ENCODE peak calls at places on chromosomes 3 and 15, in nine cellular contexts. One of them, this sample, is unnamed.

GRCh38 chr3:10242182-10243065 is 5.8 kb upstream of the TATDN2 start:
- DNase-seq in right cardiac atrium: no peak
- DNase-seq in heart right ventricle: no peak
- DNase-seq in CD8-positive, alpha-beta memory T cell: peak; percentile 63
- DNase-seq in thyroid gland: no peak
- DNase-seq in WERI-Rb-1: no peak
- DNase-seq in neural progenitor cell: no peak
- DNase-seq in transverse colon: peak; percentile 54
- DNase-seq in astrocyte: peak; percentile 80
- DNase-seq in this sample: peak; percentile 16

GRCh38 chr3:168272343-168272984 is 176.7 kb upstream of the GOLIM4 start:
- DNase-seq in right cardiac atrium: no peak
- DNase-seq in heart right ventricle: no peak
- DNase-seq in CD8-positive, alpha-beta memory T cell: no peak
- DNase-seq in thyroid gland: no peak
- DNase-seq in WERI-Rb-1: no peak
- DNase-seq in neural progenitor cell: peak; percentile 46
- DNase-seq in transverse colon: no peak
- DNase-seq in astrocyte: peak; percentile 22
- DNase-seq in this sample: no peak

GRCh38 chr3:102443021-102443420 is 8.2 kb downstream of the ZPLD1 start:
- DNase-seq in right cardiac atrium: no peak
- DNase-seq in heart right ventricle: no peak
- DNase-seq in CD8-positive, alpha-beta memory T cell: no peak
- DNase-seq in thyroid gland: no peak
- DNase-seq in WERI-Rb-1: no peak
- DNase-seq in neural progenitor cell: no peak
- DNase-seq in transverse colon: no peak
- DNase-seq in astrocyte: no peak
- DNase-seq in this sample: no peak

GRCh38 chr3:180036678-180037455 is at the start of gene PEX5L:
- DNase-seq in right cardiac atrium: peak; percentile 75
- DNase-seq in heart right ventricle: peak; percentile 35
- DNase-seq in CD8-positive, alpha-beta memory T cell: no peak
- DNase-seq in thyroid gland: peak; percentile 12
- DNase-seq in WERI-Rb-1: peak; percentile 88
- DNase-seq in neural progenitor cell: peak; percentile 94
- DNase-seq in transverse colon: no peak
- DNase-seq in astrocyte: peak; percentile 52
- DNase-seq in this sample: peak; percentile 83

GRCh38 chr3:66603161-66603611 is 102.4 kb upstream of the LRIG1 start:
- DNase-seq in right cardiac atrium: no peak
- DNase-seq in heart right ventricle: no peak
- DNase-seq in CD8-positive, alpha-beta memory T cell: no peak
- DNase-seq in thyroid gland: no peak
- DNase-seq in WERI-Rb-1: no peak
- DNase-seq in neural progenitor cell: no peak
- DNase-seq in transverse colon: no peak
- DNase-seq in astrocyte: peak; percentile 86
- DNase-seq in this sample: no peak

GRCh38 chr3:53243165-53243564 is 12.7 kb downstream of the TKT start:
- DNase-seq in right cardiac atrium: no peak
- DNase-seq in heart right ventricle: no peak
- DNase-seq in CD8-positive, alpha-beta memory T cell: no peak
- DNase-seq in thyroid gland: peak; percentile 42
- DNase-seq in WERI-Rb-1: no peak
- DNase-seq in neural progenitor cell: no peak
- DNase-seq in transverse colon: no peak
- DNase-seq in astrocyte: peak; percentile 53
- DNase-seq in this sample: peak; percentile 35

GRCh38 chr3:178189854-178190253 is 346.4 kb upstream of the KCNMB2 start:
- DNase-seq in right cardiac atrium: no peak
- DNase-seq in heart right ventricle: no peak
- DNase-seq in CD8-positive, alpha-beta memory T cell: no peak
- DNase-seq in thyroid gland: no peak
- DNase-seq in WERI-Rb-1: no peak
- DNase-seq in neural progenitor cell: no peak
- DNase-seq in transverse colon: no peak
- DNase-seq in astrocyte: no peak
- DNase-seq in this sample: no peak

GRCh38 chr3:53677406-53677805 is 168.8 kb downstream of the CHDH start:
- DNase-seq in right cardiac atrium: no peak
- DNase-seq in heart right ventricle: no peak
- DNase-seq in CD8-positive, alpha-beta memory T cell: no peak
- DNase-seq in thyroid gland: no peak
- DNase-seq in WERI-Rb-1: peak; percentile 38
- DNase-seq in neural progenitor cell: no peak
- DNase-seq in transverse colon: no peak
- DNase-seq in astrocyte: no peak
- DNase-seq in this sample: peak; percentile 34

GRCh38 chr3:46521096-46521495 is 23.3 kb downstream of the RTP3 start:
- DNase-seq in right cardiac atrium: no peak
- DNase-seq in heart right ventricle: no peak
- DNase-seq in CD8-positive, alpha-beta memory T cell: no peak
- DNase-seq in thyroid gland: no peak
- DNase-seq in WERI-Rb-1: no peak
- DNase-seq in neural progenitor cell: no peak
- DNase-seq in transverse colon: no peak
- DNase-seq in astrocyte: no peak
- DNase-seq in this sample: no peak

GRCh38 chr3:143187132-143187531 is 67.6 kb downstream of the CHST2 start:
- DNase-seq in right cardiac atrium: no peak
- DNase-seq in heart right ventricle: no peak
- DNase-seq in CD8-positive, alpha-beta memory T cell: no peak
- DNase-seq in thyroid gland: no peak
- DNase-seq in WERI-Rb-1: no peak
- DNase-seq in neural progenitor cell: no peak
- DNase-seq in transverse colon: no peak
- DNase-seq in astrocyte: no peak
- DNase-seq in this sample: no peak

GRCh38 chr3:120678331-120678845 is 3.7 kb downstream of the HGD start:
- DNase-seq in right cardiac atrium: peak; percentile 35
- DNase-seq in heart right ventricle: no peak
- DNase-seq in CD8-positive, alpha-beta memory T cell: no peak
- DNase-seq in thyroid gland: peak; percentile 75
- DNase-seq in WERI-Rb-1: no peak
- DNase-seq in neural progenitor cell: peak; percentile 56
- DNase-seq in transverse colon: peak; percentile 70
- DNase-seq in astrocyte: peak; percentile 71
- DNase-seq in this sample: peak; percentile 93

DNA sequence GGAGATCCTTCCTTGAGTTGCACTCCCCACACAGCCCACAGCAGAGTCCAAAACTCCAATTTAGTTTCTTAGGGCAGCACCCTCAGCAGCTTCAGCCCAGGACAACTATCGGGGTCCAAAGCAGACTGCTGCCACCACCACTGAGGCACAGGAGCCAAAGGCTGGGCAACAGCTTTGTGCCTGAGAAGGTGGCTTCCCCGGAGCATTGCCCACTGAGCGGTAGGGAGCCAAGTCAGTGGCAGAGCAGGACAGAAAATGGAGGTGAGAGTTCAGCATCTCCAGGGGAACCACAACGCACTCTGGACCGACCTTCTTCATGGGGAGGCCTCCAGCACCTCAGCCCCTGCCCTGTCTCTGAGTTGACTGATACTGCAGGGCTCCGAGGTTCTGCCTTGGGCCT is 43.4 kb downstream of the CDAN1 start:
- DNase-seq in right cardiac atrium: no peak
- DNase-seq in heart right ventricle: no peak
- DNase-seq in CD8-positive, alpha-beta memory T cell: no peak
- DNase-seq in thyroid gland: no peak
- DNase-seq in WERI-Rb-1: no peak
- DNase-seq in neural progenitor cell: no peak
- DNase-seq in transverse colon: no peak
- DNase-seq in astrocyte: no peak
- DNase-seq in this sample: no peak
- H3K27me3 ChIP-seq in right cardiac atrium: no peaks in the 10 kb centered on the region
- H3K27me3 ChIP-seq in heart right ventricle: no peaks in the 10 kb centered on the region
- H3K27me3 ChIP-seq in CD8-positive, alpha-beta memory T cell: no peaks in the 10 kb centered on the region
- H3K27me3 ChIP-seq in thyroid gland: no peaks in the 10 kb centered on the region
- H3K27me3 ChIP-seq in WERI-Rb-1: no peaks in the 10 kb centered on the region
- H3K27me3 ChIP-seq in neural progenitor cell: no peaks in the 10 kb centered on the region
- H3K27me3 ChIP-seq in transverse colon: no peaks in the 10 kb centered on the region
- H3K27me3 ChIP-seq in astrocyte: no peaks in the 10 kb centered on the region
- H3K27me3 ChIP-seq in this sample: no peaks in the 10 kb centered on the region

DNA sequence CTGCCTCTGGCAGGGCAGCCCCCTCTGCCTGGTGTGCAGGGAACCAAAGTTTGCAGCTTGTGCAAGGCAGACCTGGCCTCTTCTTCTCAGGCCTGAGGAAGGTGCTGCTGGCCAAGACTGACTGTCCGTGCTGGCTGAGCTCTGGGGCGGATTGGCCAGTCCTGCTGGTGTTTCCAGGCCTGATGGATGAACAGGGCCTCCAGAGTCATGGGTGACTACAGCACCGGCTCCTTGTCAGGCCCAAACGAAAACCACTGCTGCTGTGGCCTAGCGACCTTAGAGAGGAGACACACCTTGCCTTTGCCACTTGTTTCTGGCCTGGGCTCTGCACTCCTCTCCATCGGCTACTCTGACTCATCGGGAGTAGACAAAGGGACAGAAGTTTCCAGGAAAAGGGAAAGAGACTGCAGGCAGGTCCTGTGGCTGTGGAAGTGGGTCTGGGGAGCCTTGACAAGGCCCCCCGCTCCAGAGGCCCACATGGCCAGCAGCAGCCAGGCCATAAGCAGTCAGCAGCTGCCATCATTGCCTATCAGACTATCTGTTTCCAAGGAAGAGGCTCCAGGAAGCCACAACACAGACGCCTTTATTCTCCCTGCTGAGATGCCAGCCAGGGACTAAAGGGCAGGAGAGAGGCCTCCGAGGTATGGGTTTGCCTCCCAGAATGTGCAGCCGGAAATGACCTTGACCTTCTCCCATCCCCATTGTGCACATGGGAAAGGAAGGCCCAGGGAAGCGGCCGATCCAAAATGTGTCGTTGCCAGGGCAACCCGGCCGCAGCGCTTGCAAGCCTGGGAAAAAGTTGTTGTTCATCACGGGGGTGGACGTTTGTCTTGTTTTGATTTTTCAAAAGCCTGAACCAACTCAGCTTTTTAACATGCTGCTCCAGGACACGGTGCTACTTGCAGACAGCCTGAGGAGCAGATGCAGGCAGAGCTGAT is 160.5 kb downstream of the CHSY1 start:
- DNase-seq in right cardiac atrium: peak; percentile 89
- DNase-seq in heart right ventricle: peak; percentile 70
- DNase-seq in CD8-positive, alpha-beta memory T cell: no peak
- DNase-seq in thyroid gland: no peak
- DNase-seq in WERI-Rb-1: no peak
- DNase-seq in neural progenitor cell: no peak
- DNase-seq in transverse colon: no peak
- DNase-seq in astrocyte: peak; percentile 79
- DNase-seq in this sample: no peak
- H3K9me3 ChIP-seq in right cardiac atrium: no peaks in the 10 kb centered on the region
- H3K9me3 ChIP-seq in heart right ventricle: no peaks in the 10 kb centered on the region
- H3K9me3 ChIP-seq in CD8-positive, alpha-beta memory T cell: no peaks in the 10 kb centered on the region
- H3K9me3 ChIP-seq in thyroid gland: no peaks in the 10 kb centered on the region
- H3K9me3 ChIP-seq in WERI-Rb-1: no peaks in the 10 kb centered on the region
- H3K9me3 ChIP-seq in neural progenitor cell: no peaks in the 10 kb centered on the region
- H3K9me3 ChIP-seq in transverse colon: no peaks in the 10 kb centered on the region
- H3K9me3 ChIP-seq in astrocyte: no peaks in the 10 kb centered on the region
- H3K9me3 ChIP-seq in this sample: no peaks in the 10 kb centered on the region

GRCh38 chr3:140053794-140054193 is 118.8 kb downstream of the CLSTN2 start:
- DNase-seq in right cardiac atrium: no peak
- DNase-seq in heart right ventricle: no peak
- DNase-seq in CD8-positive, alpha-beta memory T cell: no peak
- DNase-seq in thyroid gland: no peak
- DNase-seq in WERI-Rb-1: no peak
- DNase-seq in neural progenitor cell: no peak
- DNase-seq in transverse colon: no peak
- DNase-seq in astrocyte: no peak
- DNase-seq in this sample: no peak

GRCh38 chr3:140055032-140055791 is 120.2 kb downstream of the CLSTN2 start:
- DNase-seq in right cardiac atrium: no peak
- DNase-seq in heart right ventricle: no peak
- DNase-seq in CD8-positive, alpha-beta memory T cell: no peak
- DNase-seq in thyroid gland: no peak
- DNase-seq in WERI-Rb-1: no peak
- DNase-seq in neural progenitor cell: no peak
- DNase-seq in transverse colon: no peak
- DNase-seq in astrocyte: no peak
- DNase-seq in this sample: no peak

GRCh38 chr3:140053011-140053702 is 118.2 kb downstream of the CLSTN2 start:
- DNase-seq in right cardiac atrium: peak; percentile 21
- DNase-seq in heart right ventricle: no peak
- DNase-seq in CD8-positive, alpha-beta memory T cell: no peak
- DNase-seq in thyroid gland: no peak
- DNase-seq in WERI-Rb-1: no peak
- DNase-seq in neural progenitor cell: no peak
- DNase-seq in transverse colon: peak; percentile 57
- DNase-seq in astrocyte: no peak
- DNase-seq in this sample: no peak

GRCh38 chr3:140050977-140051957 is 116.3 kb downstream of the CLSTN2 start:
- DNase-seq in right cardiac atrium: peak; percentile 42
- DNase-seq in heart right ventricle: no peak
- DNase-seq in CD8-positive, alpha-beta memory T cell: no peak
- DNase-seq in thyroid gland: peak; percentile 25
- DNase-seq in WERI-Rb-1: peak; percentile 71
- DNase-seq in neural progenitor cell: peak; percentile 24
- DNase-seq in transverse colon: no peak
- DNase-seq in astrocyte: no peak
- DNase-seq in this sample: peak; percentile 12

DNA sequence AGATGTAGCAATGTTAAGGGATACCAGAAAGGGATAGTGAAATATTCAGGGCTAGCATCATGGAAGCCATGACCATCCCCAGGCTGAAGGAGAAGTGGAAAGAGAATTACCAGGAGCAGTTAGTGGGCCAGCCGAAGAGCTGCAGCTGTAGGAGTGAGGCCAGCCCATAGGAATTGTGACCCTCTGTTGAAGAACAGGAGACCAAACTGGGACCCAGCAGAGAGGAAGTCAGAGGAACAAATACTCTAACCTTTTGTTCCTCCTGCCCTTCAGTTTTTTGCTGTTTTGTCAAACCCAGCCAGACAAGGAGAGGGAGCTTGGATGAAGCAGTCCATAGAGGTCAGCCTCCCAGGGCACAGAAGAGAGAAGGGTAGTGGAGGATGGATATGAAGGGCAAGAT is 115.4 kb downstream of the CLSTN2 start:
- DNase-seq in right cardiac atrium: no peak
- DNase-seq in heart right ventricle: no peak
- DNase-seq in CD8-positive, alpha-beta memory T cell: no peak
- DNase-seq in thyroid gland: no peak
- DNase-seq in WERI-Rb-1: no peak
- DNase-seq in neural progenitor cell: no peak
- DNase-seq in transverse colon: no peak
- DNase-seq in astrocyte: no peak
- DNase-seq in this sample: no peak
- H3K27me3 ChIP-seq in right cardiac atrium: no peaks in the 10 kb centered on the region
- H3K27me3 ChIP-seq in heart right ventricle: no peaks in the 10 kb centered on the region
- H3K27me3 ChIP-seq in CD8-positive, alpha-beta memory T cell: no peaks in the 10 kb centered on the region
- H3K27me3 ChIP-seq in thyroid gland: no peaks in the 10 kb centered on the region
- H3K27me3 ChIP-seq in WERI-Rb-1: no peaks in the 10 kb centered on the region
- H3K27me3 ChIP-seq in neural progenitor cell: no peaks in the 10 kb centered on the region
- H3K27me3 ChIP-seq in transverse colon: no peaks in the 10 kb centered on the region
- H3K27me3 ChIP-seq in astrocyte: no peaks in the 10 kb centered on the region
- H3K27me3 ChIP-seq in this sample: no peaks in the 10 kb centered on the region

DNA sequence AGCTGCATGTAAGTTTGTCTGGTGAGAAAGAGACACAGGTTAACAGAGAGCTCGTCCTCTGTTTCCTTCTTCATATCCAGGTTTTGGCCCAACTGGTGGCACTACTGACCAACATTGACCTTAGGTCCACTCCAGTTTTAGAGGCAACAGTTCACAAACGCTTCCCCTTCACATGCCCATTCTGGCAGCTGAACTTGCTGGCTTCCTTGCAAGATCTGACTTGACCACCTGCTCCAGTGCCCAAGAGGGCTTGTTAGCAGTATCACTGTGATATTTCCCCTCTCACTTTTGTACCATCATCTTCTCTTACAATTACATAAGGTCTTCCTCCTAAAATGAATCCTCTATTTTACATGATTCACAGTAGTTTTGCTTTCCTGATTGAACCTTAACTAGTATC is 71.3 kb downstream of the CNTN6 start:
- DNase-seq in right cardiac atrium: no peak
- DNase-seq in heart right ventricle: no peak
- DNase-seq in CD8-positive, alpha-beta memory T cell: no peak
- DNase-seq in thyroid gland: no peak
- DNase-seq in WERI-Rb-1: no peak
- DNase-seq in neural progenitor cell: no peak
- DNase-seq in transverse colon: no peak
- DNase-seq in astrocyte: no peak
- DNase-seq in this sample: no peak
- H3K9me3 ChIP-seq in right cardiac atrium: no peaks in the 10 kb centered on the region
- H3K9me3 ChIP-seq in heart right ventricle: peaks cover 3% of the 10 kb centered on the region
- H3K9me3 ChIP-seq in CD8-positive, alpha-beta memory T cell: no peaks in the 10 kb centered on the region
- H3K9me3 ChIP-seq in thyroid gland: no peaks in the 10 kb centered on the region
- H3K9me3 ChIP-seq in WERI-Rb-1: no peaks in the 10 kb centered on the region
- H3K9me3 ChIP-seq in neural progenitor cell: no peaks in the 10 kb centered on the region
- H3K9me3 ChIP-seq in transverse colon: no peaks in the 10 kb centered on the region
- H3K9me3 ChIP-seq in astrocyte: no peaks in the 10 kb centered on the region
- H3K9me3 ChIP-seq in this sample: no peaks in the 10 kb centered on the region